ENCODE peak calls at places on chromosome 5, in ten cellular contexts. Q is mesendoderm, P is hepatocyte, S is spleen, O is left ventricle myocardium inferior, X is heart left ventricle, U is Peyer's patch, F is mucosa of descending colon, D is Caco-2, K is neural progenitor cell. J is an unnamed sample. For H3K4me1, the result is how much of the 10 kb centered on the place peaks cover.

GRCh38 chr5:1439388-1440097 is 5.7 kb downstream of the SLC6A3 start:
- DNase-seq in D (no peak), F (no peak), X (no peak), K (no peak), O (no peak), S (no peak), Q (no peak), U (peak), P (no peak), J (peak)

GRCh38 chr5:10704949-10705621 is 55.9 kb downstream of the DAP start:
- DNase-seq in P (no peak), O (no peak), Q (peak), K (no peak), F (no peak), U (no peak), X (no peak), S (no peak), D (no peak), J (peak)

GRCh38 chr5:51684794-51685355 is 301.6 kb downstream of the ISL1 start:
- DNase-seq in O (no peak), Q (no peak), S (no peak), D (no peak), X (no peak), U (no peak), F (no peak), P (no peak), K (no peak), J (no peak)

GRCh38 chr5:14174235-14174636 is 31.1 kb downstream of the TRIO start:
- DNase-seq in O (no peak), F (no peak), Q (peak), D (no peak), X (no peak), P (no peak), S (no peak), U (no peak), K (no peak), J (no peak)

GRCh38 chr5:171720086-171720485 is 65.5 kb upstream of the SMIM23 start:
- DNase-seq in O (no peak), X (no peak), U (no peak), Q (no peak), D (no peak), S (no peak), P (no peak), K (no peak), F (no peak), J (no peak)

GRCh38 chr5:171162602-171163001 is 146.4 kb upstream of the TLX3 start:
- DNase-seq in S (no peak), D (peak), K (peak), P (peak), Q (peak), F (no peak), X (no peak), U (no peak), O (no peak), J (peak)

GRCh38 chr5:69170969-69171368 is 4.0 kb downstream of the CCNB1 start:
- DNase-seq in S (no peak), K (no peak), Q (no peak), F (no peak), O (no peak), U (no peak), P (no peak), D (no peak), X (no peak), J (no peak)

GRCh38 chr5:56088967-56089829 is 94.4 kb upstream of the IL6ST start:
- DNase-seq in S (no peak), X (no peak), Q (peak), U (no peak), D (peak), K (no peak), O (no peak), F (no peak), P (peak), J (no peak)

GRCh38 chr5:119357309-119357708 is 1.5 kb downstream of the TNFAIP8 start:
- DNase-seq in D (no peak), U (no peak), K (no peak), S (no peak), F (no peak), Q (no peak), P (no peak), X (no peak), O (no peak), J (no peak)

GRCh38 chr5:35041251-35041650 is 6.5 kb downstream of the AGXT2 start:
- DNase-seq in K (no peak), U (no peak), F (no peak), S (no peak), D (no peak), P (no peak), O (no peak), Q (no peak), X (no peak), J (no peak)

GRCh38 chr5:50325237-50325832 is 115.8 kb downstream of the EMB start:
- DNase-seq in O (no peak), K (peak), F (peak), X (no peak), U (no peak), Q (peak), S (no peak), P (peak), D (peak), J (peak)

GRCh38 chr5:13108281-13108680 is 836.2 kb downstream of the DNAH5 start:
- DNase-seq in U (no peak), O (no peak), Q (no peak), P (no peak), K (no peak), X (no peak), S (no peak), F (no peak), D (no peak), J (no peak)

GRCh38 chr5:178994580-178995340 is at the start of gene GRM6:
- DNase-seq in X (no peak), U (no peak), Q (peak), D (no peak), O (no peak), F (no peak), P (no peak), K (peak), S (no peak), J (no peak)

GRCh38 chr5:31036407-31036806 is 157.1 kb upstream of the CDH6 start:
- DNase-seq in Q (no peak), O (no peak), S (no peak), D (no peak), F (no peak), U (no peak), K (no peak), P (no peak), X (no peak), J (no peak)

GRCh38 chr5:112232651-112233050 is 186.4 kb downstream of the EPB41L4A start:
- DNase-seq in K (no peak), D (no peak), O (no peak), P (no peak), X (no peak), U (no peak), S (no peak), Q (no peak), F (peak), J (no peak)

GRCh38 chr5:119360905-119361605 is 5.2 kb downstream of the TNFAIP8 start:
- DNase-seq in Q (no peak), U (no peak), O (no peak), P (no peak), K (no peak), X (no peak), S (no peak), D (no peak), F (no peak), J (no peak)

GRCh38 chr5:172180936-172181335 is 7.1 kb downstream of the STK10 start:
- DNase-seq in F (no peak), K (no peak), O (no peak), S (peak), P (no peak), Q (no peak), U (no peak), X (no peak), D (no peak), J (no peak)

GRCh38 chr5:87574106-87574505 is 161.4 kb upstream of the CCNH start:
- DNase-seq in Q (no peak), S (no peak), D (no peak), U (no peak), O (no peak), X (no peak), F (no peak), K (no peak), P (no peak), J (no peak)

GRCh38 chr5:137751869-137752491 is 2.2 kb downstream of the HNRNPA0 start:
- DNase-seq in Q (peak), U (peak), K (peak), D (peak), F (peak), S (no peak), P (peak), X (no peak), O (no peak), J (peak)

GRCh38 chr5:97021416-97021815 is 85.5 kb downstream of the LNPEP start:
- DNase-seq in K (no peak), D (no peak), Q (no peak), O (no peak), F (peak), P (no peak), U (no peak), X (no peak), S (no peak), J (no peak)

GRCh38 chr5:40656766-40657165 is 22.9 kb upstream of the PTGER4 start:
- DNase-seq in K (no peak), O (no peak), D (no peak), F (no peak), U (no peak), P (no peak), Q (no peak), X (no peak), S (no peak), J (no peak)

GRCh38 chr5:34857161-34857560 is 18.2 kb downstream of the TTC23L start:
- DNase-seq in F (no peak), K (no peak), P (no peak), X (no peak), Q (no peak), O (no peak), S (no peak), D (no peak), U (no peak), J (no peak)

GRCh38 chr5:151021771-151022170 is 1.4 kb downstream of the GPX3 start:
- DNase-seq in Q (no peak), D (no peak), F (no peak), U (no peak), O (no peak), S (no peak), P (no peak), X (no peak), K (no peak), J (no peak)

GRCh38 chr5:151234476-151235238 is 10.8 kb upstream of the CCDC69 start:
- DNase-seq in O (peak), F (peak), X (peak), S (peak), U (peak), K (no peak), Q (no peak), P (peak), D (no peak), J (no peak)

GRCh38 chr5:53323511-53323910 is 156.9 kb upstream of the FST start:
- DNase-seq in K (no peak), P (no peak), X (no peak), S (no peak), O (no peak), F (no peak), D (no peak), Q (no peak), U (no peak), J (peak)

GRCh38 chr5:146020100-146020499 is 83.7 kb downstream of the SH3RF2 start:
- DNase-seq in O (no peak), P (no peak), X (no peak), F (no peak), D (no peak), K (no peak), S (no peak), Q (no peak), U (no peak), J (no peak)

GRCh38 chr5:151740958-151741373 is 17.5 kb downstream of the ATOX1 start:
- DNase-seq in S (no peak), K (no peak), D (no peak), P (no peak), X (no peak), U (no peak), F (no peak), O (no peak), Q (no peak), J (no peak)

GRCh38 chr5:96247097-96247675 is 185.9 kb downstream of the PCSK1 start:
- DNase-seq in Q (peak), O (no peak), D (no peak), F (peak), X (peak), K (no peak), S (no peak), P (no peak), U (no peak), J (peak)

GRCh38 chr5:107058239-107058638 is 612.5 kb downstream of the EFNA5 start:
- DNase-seq in S (no peak), U (no peak), Q (no peak), O (no peak), X (no peak), D (no peak), K (no peak), F (no peak), P (peak), J (no peak)

GRCh38 chr5:102826629-102827028 is 71.5 kb downstream of the PAM start:
- DNase-seq in F (no peak), S (no peak), X (no peak), Q (peak), U (no peak), K (peak), D (no peak), O (no peak), P (no peak), J (no peak)

GRCh38 chr5:42840279-42840678 is 28.6 kb upstream of the SELENOP start:
- DNase-seq in K (no peak), P (peak), F (peak), Q (no peak), U (peak), O (peak), S (no peak), X (peak), D (no peak), J (no peak)

GRCh38 chr5:97543158-97543557 is 360.1 kb upstream of the RIOK2 start:
- DNase-seq in K (no peak), D (no peak), F (no peak), X (no peak), S (no peak), O (no peak), P (no peak), U (no peak), Q (no peak), J (no peak)

GRCh38 chr5:149212203-149212951 is 59.3 kb upstream of the AFAP1L1 start:
- DNase-seq in S (no peak), Q (no peak), D (no peak), P (peak), X (no peak), F (peak), U (no peak), O (no peak), K (no peak), J (no peak)

GRCh38 chr5:33441241-33441844 is 578 bp downstream of the TARS1 start:
- DNase-seq in U (peak), P (peak), O (no peak), X (no peak), D (peak), S (no peak), K (peak), F (peak), Q (no peak), J (peak)

GRCh38 chr5:179900707-179901106 is 7.0 kb downstream of the TBC1D9B start:
- DNase-seq in X (no peak), D (no peak), Q (no peak), F (no peak), K (no peak), O (no peak), S (no peak), U (no peak), P (no peak), J (peak)

GRCh38 chr5:152994040-152994439 is 496.4 kb upstream of the GRIA1 start:
- DNase-seq in P (no peak), D (no peak), Q (no peak), K (no peak), F (no peak), U (no peak), S (no peak), X (no peak), O (no peak), J (no peak)

GRCh38 chr5:103217101-103217500 is 41.5 kb upstream of the MACIR start:
- DNase-seq in O (no peak), K (no peak), S (no peak), U (no peak), D (no peak), F (no peak), X (no peak), P (no peak), Q (no peak), J (no peak)

GRCh38 chr5:172200476-172200875 is 6.5 kb downstream of the EFCAB9 start:
- DNase-seq in U (no peak), O (no peak), S (no peak), Q (no peak), F (no peak), P (no peak), K (no peak), X (no peak), D (no peak), J (no peak)

DNA sequence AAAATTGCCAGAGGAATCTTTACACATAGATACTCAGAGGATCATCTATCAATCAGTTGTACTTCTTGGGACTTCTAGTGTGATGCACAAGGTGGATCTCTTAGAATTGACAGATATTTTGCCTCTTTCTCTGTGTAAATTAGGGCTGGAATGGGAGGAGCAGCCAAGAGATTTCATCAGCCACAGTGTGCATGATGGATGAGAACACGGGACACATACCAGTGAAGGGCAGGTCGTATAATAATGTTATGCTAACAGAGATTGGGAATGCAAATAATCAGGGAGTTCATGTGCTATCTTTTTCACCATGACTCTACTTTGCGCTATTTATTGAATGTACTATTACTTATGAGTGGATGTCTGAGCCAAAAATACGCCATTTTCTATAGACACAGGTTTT is 43.3 kb upstream of the ISOC1 start:
- DNase-seq in Q (no peak), X (no peak), S (no peak), F (no peak), K (no peak), O (no peak), P (no peak), D (peak), U (no peak), J (no peak)
- H3K4me1 ChIP-seq in Q (under half), X (under half), S (under half), F (under half), K (under half), O (under half), P (under half), D (under half), U (under half), J (under half)

GRCh38 chr5:134534726-134535110 is 9.2 kb downstream of the JADE2 start:
- DNase-seq in K (no peak), F (no peak), O (no peak), U (no peak), X (no peak), Q (no peak), D (no peak), S (peak), P (no peak), J (no peak)
- H3K4me1 ChIP-seq in K (under half), F (under half), O (half or more), U (under half), X (under half), Q (under half), D (under half), S (under half), P (under half), J (under half)

DNA sequence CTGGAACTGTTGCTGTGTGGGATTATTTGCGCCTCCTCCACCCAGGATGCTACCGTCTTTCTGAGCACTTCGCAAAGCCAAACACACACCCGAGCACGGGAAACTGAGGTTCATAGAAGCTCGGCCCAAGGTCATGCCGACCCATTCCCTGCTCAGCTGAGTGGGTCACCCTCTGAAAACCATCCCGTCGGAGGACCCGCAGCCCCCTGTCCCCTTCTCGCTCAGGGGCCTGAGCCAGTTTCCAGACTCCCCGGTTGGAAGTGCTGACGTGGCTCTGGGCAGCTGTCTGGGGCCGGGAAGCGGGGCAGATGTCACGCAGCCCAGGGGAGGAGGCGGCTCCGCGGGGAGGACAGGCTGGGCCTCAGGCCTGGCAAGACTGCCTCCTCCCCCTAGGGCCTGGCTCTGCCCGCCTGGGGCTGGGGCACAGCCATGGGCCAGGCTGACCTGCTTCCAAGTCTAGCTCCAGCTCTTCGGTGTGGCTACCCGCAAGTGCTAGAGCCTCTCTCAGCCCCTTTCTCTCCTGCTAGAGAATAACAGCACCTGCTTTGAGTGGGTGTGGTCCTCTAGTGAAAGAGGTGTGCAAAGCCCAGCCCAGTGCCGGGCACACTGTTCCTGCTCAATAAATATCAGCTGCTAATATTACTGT is 9.9 kb upstream of the CXXC5 start:
- DNase-seq in D (no peak), F (peak), K (peak), X (peak), O (peak), Q (peak), P (peak), U (peak), S (peak), J (peak)
- H3K4me1 ChIP-seq in D (half or more), F (half or more), K (under half), X (half or more), O (half or more), Q (under half), P (half or more), U (under half), S (half or more), J (under half)

DNA sequence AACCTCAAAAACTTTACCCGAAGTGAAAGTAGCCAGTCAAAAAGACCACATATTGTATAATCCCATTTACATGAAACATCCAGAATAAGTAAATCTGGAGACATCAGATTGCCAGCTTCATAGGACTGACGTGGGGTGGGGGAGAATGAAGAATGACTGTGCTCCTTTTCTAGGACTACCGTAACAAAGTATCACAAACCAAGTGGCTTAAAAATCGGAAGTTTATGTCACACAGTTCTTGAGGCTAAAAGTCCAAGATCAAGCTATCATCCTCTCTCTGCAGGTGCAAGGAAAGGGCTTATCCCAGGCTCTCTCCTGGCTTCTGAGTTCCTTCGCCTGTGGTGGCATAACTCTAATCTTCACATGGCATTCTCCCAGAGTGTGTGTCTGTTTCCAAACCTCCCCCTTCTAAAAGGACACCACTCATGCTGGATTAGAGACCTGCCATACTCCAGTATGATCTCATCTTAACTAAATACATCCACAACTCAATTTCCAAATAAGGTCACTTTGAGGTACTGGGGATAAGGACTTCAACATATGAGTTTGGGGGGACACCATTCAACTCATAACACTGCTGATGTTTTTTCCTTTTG is 25.5 kb downstream of the ADAM19 start:
- DNase-seq in O (no peak), D (no peak), F (no peak), S (no peak), X (no peak), K (no peak), P (no peak), Q (no peak), U (peak), J (no peak)
- H3K4me1 ChIP-seq in O (half or more), D (half or more), F (under half), S (under half), X (half or more), K (under half), P (under half), Q (under half), U (under half), J (under half)

GRCh38 chr5:160207061-160207460 is 22.2 kb upstream of the FABP6 start:
- DNase-seq in X (no peak), S (no peak), Q (no peak), F (no peak), D (no peak), O (no peak), U (no peak), P (no peak), K (no peak), J (no peak)
- H3K4me1 ChIP-seq in X (under half), S (under half), Q (under half), F (under half), D (under half), O (under half), U (under half), P (under half), K (under half), J (under half)

DNA sequence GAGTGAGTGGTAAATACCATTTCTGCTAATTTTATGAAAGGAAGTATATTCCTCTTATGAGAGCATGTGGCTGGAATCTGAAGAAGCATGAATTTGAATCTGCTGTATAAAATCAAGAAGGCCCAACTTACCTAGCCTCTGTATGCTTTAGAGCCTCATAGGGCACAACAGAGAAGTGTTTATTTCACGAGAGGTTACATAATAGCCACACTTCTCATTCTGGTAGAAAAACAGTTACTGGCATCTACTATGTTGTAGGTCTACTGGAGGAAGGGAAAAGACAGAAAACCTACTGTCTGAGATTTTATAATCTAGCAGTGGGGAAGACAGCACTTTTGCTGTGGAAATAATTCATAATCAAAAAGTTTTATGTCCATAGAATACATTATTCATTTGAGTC is 172.6 kb upstream of the ZNF608 start:
- DNase-seq in S (no peak), O (no peak), P (no peak), U (no peak), D (no peak), F (no peak), K (no peak), X (no peak), Q (no peak), J (no peak)
- H3K4me1 ChIP-seq in S (under half), O (under half), P (under half), U (under half), D (under half), F (under half), K (half or more), X (under half), Q (under half), J (under half)

J was measured in SJCRH30.